ENCODE peak calls at places on chromosomes 3 and 15, in seven cellular contexts. C is K562, W is SK-N-SH, Q is GM12892, P is GM12878, T is H1, K is HepG2. F is an unnamed sample.

GRCh38 chr3:175269394-175269793 is 410.3 kb downstream of the NAALADL2 start:
- DNase-seq in C (no peak), W (no peak), Q (no peak), P (no peak), T (no peak), K (no peak), F (no peak)

GRCh38 chr3:141486735-141487418 is at the start of gene RASA2:
- DNase-seq in C (peak), W (peak), Q (peak), P (no peak), T (peak), K (peak), F (peak)

GRCh38 chr3:172658344-172659245 is 52.3 kb downstream of the NCEH1 start:
- DNase-seq in C (no peak), W (no peak), Q (no peak), P (no peak), T (no peak), K (peak), F (no peak)

GRCh38 chr3:129940086-129940485 is 34.4 kb upstream of the TRH start:
- DNase-seq in C (no peak), W (no peak), Q (no peak), P (no peak), T (no peak), K (no peak), F (no peak)

GRCh38 chr3:50671331-50671730 is 3.4 kb upstream of the DOCK3 start:
- DNase-seq in C (no peak), W (no peak), Q (no peak), P (no peak), T (no peak), K (no peak), F (no peak)

GRCh38 chr15:70362911-70363310 is 265.2 kb upstream of the TLE3 start:
- DNase-seq in C (peak), W (peak), Q (no peak), P (no peak), T (peak), K (peak), F (no peak)

GRCh38 chr15:70281811-70282307 is 184.1 kb upstream of the TLE3 start:
- DNase-seq in C (no peak), W (no peak), Q (no peak), P (no peak), T (no peak), K (no peak), F (no peak)

GRCh38 chr15:52620496-52620895 is 51.7 kb upstream of the ARPP19 start:
- DNase-seq in C (no peak), W (no peak), Q (no peak), P (no peak), T (no peak), K (no peak), F (no peak)

GRCh38 chr3:42220436-42220835 is 45.5 kb downstream of the CCK start:
- DNase-seq in C (no peak), W (no peak), Q (no peak), P (no peak), T (no peak), K (no peak), F (no peak)

GRCh38 chr3:146554168-146554760 is 9.9 kb upstream of the PLSCR1 start:
- DNase-seq in C (peak), W (no peak), Q (no peak), P (no peak), T (no peak), K (no peak), F (no peak)

GRCh38 chr3:123757281-123757940 is 126.7 kb downstream of the MYLK start:
- DNase-seq in C (no peak), W (no peak), Q (no peak), P (peak), T (no peak), K (no peak), F (no peak)

GRCh38 chr3:61725851-61726333 is 164.5 kb downstream of the PTPRG start:
- DNase-seq in C (no peak), W (no peak), Q (no peak), P (no peak), T (no peak), K (peak), F (no peak)

GRCh38 chr15:41878355-41878699 is 15.5 kb downstream of the SPTBN5 start:
- DNase-seq in C (no peak), W (no peak), Q (no peak), P (no peak), T (no peak), K (no peak), F (no peak)

GRCh38 chr3:120113128-120114116 is 19.2 kb upstream of the GSK3B start:
- DNase-seq in C (no peak), W (no peak), Q (no peak), P (no peak), T (no peak), K (no peak), F (no peak)

GRCh38 chr3:52270252-52270754 is 8.1 kb downstream of the WDR82 start:
- DNase-seq in C (no peak), W (no peak), Q (no peak), P (no peak), T (no peak), K (no peak), F (no peak)

GRCh38 chr15:34240537-34240936 is 15.7 kb downstream of the EMC4 start:
- DNase-seq in C (no peak), W (no peak), Q (no peak), P (no peak), T (no peak), K (no peak), F (no peak)

GRCh38 chr15:29364429-29365078 is 94.9 kb upstream of the NSMCE3 start:
- DNase-seq in C (peak), W (no peak), Q (no peak), P (no peak), T (no peak), K (peak), F (no peak)

GRCh38 chr3:57745101-57745500 is 11.0 kb upstream of the SLMAP start:
- DNase-seq in C (no peak), W (no peak), Q (no peak), P (no peak), T (no peak), K (no peak), F (no peak)

GRCh38 chr15:73899197-73900128 is 26.1 kb downstream of the TBC1D21 start:
- DNase-seq in C (no peak), W (peak), Q (no peak), P (no peak), T (no peak), K (no peak), F (no peak)

GRCh38 chr15:60780147-60780546 is 301.2 kb upstream of the ICE2 start:
- DNase-seq in C (no peak), W (no peak), Q (no peak), P (no peak), T (no peak), K (no peak), F (no peak)

GRCh38 chr15:84826369-84826823 is 9.2 kb downstream of the ALPK3 start:
- DNase-seq in C (peak), W (no peak), Q (no peak), P (no peak), T (no peak), K (peak), F (peak)

GRCh38 chr15:50940506-50940905 is 32.0 kb downstream of the AP4E1 start:
- DNase-seq in C (no peak), W (no peak), Q (no peak), P (no peak), T (no peak), K (peak), F (no peak)

GRCh38 chr3:175155172-175155571 is 296.0 kb downstream of the NAALADL2 start:
- DNase-seq in C (no peak), W (no peak), Q (no peak), P (no peak), T (no peak), K (no peak), F (no peak)

GRCh38 chr15:54820811-54821210 is 375.9 kb downstream of the RSL24D1 start:
- DNase-seq in C (no peak), W (no peak), Q (no peak), P (no peak), T (no peak), K (no peak), F (no peak)

GRCh38 chr3:146189519-146190173 is 28.7 kb upstream of the PLOD2 start:
- DNase-seq in C (peak), W (peak), Q (peak), P (no peak), T (no peak), K (peak), F (peak)

GRCh38 chr3:17077614-17078013 is 192.9 kb downstream of the PLCL2 start:
- DNase-seq in C (no peak), W (no peak), Q (no peak), P (no peak), T (no peak), K (no peak), F (no peak)

GRCh38 chr3:170809975-170810357 is 60.0 kb downstream of the RPL22L1 start:
- DNase-seq in C (no peak), W (peak), Q (no peak), P (no peak), T (no peak), K (no peak), F (no peak)

GRCh38 chr15:91942676-91943417 is 89.3 kb downstream of the SLCO3A1 start:
- DNase-seq in C (no peak), W (no peak), Q (no peak), P (no peak), T (no peak), K (peak), F (no peak)

GRCh38 chr15:66186049-66186825 is 67.3 kb downstream of the MEGF11 start:
- DNase-seq in C (no peak), W (no peak), Q (no peak), P (no peak), T (no peak), K (no peak), F (no peak)
- TF ChIP-seq TAF1 in C (no peak), W (no peak), Q (no peak), P (no peak), T (no peak), K (no peak), F (no peak)

GRCh38 chr3:10702961-10703740 is 112.9 kb upstream of the SLC6A11 start:
- DNase-seq in C (peak), W (peak), Q (no peak), P (no peak), T (peak), K (no peak), F (no peak)
- TF ChIP-seq TAF1 in C (no peak), W (no peak), Q (no peak), P (no peak), T (no peak), K (no peak), F (no peak)

GRCh38 chr3:197340521-197340871 is 42.1 kb upstream of the DLG1 start:
- DNase-seq in C (no peak), W (no peak), Q (no peak), P (no peak), T (no peak), K (no peak), F (no peak)

GRCh38 chr3:197344582-197345318 is 46.3 kb upstream of the DLG1 start:
- DNase-seq in C (no peak), W (no peak), Q (no peak), P (no peak), T (no peak), K (no peak), F (no peak)

GRCh38 chr3:197343656-197344408 is 45.4 kb upstream of the DLG1 start:
- DNase-seq in C (peak), W (no peak), Q (no peak), P (no peak), T (no peak), K (no peak), F (no peak)

GRCh38 chr3:197345381-197345780 is 47.0 kb upstream of the DLG1 start:
- DNase-seq in C (peak), W (peak), Q (no peak), P (no peak), T (no peak), K (no peak), F (no peak)

GRCh38 chr3:197343111-197343510 is 44.7 kb upstream of the DLG1 start:
- DNase-seq in C (no peak), W (no peak), Q (no peak), P (no peak), T (no peak), K (no peak), F (no peak)
- TF ChIP-seq TAF1 in C (no peak), W (no peak), Q (no peak), P (no peak), T (no peak), K (no peak), F (no peak)

GRCh38 chr3:105233056-105233455 is 133.7 kb upstream of the ALCAM start:
- DNase-seq in C (no peak), W (no peak), Q (no peak), P (no peak), T (no peak), K (no peak), F (no peak)
- TF ChIP-seq TAF1 in C (no peak), W (no peak), Q (no peak), P (no peak), T (no peak), K (no peak), F (no peak)

GRCh38 chr3:187662848-187663407 is 7.3 kb downstream of the SST start:
- DNase-seq in C (no peak), W (no peak), Q (no peak), P (no peak), T (no peak), K (no peak), F (no peak)

GRCh38 chr3:187665010-187665409 is 5.2 kb downstream of the SST start:
- DNase-seq in C (no peak), W (no peak), Q (no peak), P (no peak), T (no peak), K (no peak), F (no peak)

GRCh38 chr3:187669675-187670504 is at the start of gene SST:
- DNase-seq in C (peak), W (no peak), Q (no peak), P (no peak), T (no peak), K (peak), F (no peak)

GRCh38 chr3:187665764-187666402 is 4.3 kb downstream of the SST start:
- DNase-seq in C (no peak), W (no peak), Q (no peak), P (no peak), T (no peak), K (no peak), F (no peak)

DNA sequence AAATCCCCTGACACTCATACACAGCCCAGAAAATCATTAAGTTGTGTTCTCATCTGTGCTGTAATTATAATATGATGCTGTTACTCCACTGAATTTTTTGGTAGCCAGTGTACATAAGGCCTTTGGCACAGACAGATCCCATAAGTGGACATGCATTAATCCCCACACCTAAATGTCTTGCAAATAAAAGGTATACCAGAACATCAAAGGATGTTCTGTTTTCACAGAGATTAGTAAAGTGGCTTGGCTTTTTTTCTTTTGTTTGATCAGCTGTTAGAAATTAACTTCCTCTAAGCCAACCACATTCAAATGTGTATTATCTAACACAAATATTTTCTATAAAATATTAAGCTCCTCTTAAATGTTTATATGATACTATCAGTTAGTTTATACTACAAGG is 2.7 kb downstream of the SST start:
- DNase-seq in C (no peak), W (no peak), Q (no peak), P (no peak), T (no peak), K (peak), F (no peak)
- TF ChIP-seq TAF1 in C (no peak), W (no peak), Q (no peak), P (no peak), T (no peak), K (no peak), F (no peak)

DNA sequence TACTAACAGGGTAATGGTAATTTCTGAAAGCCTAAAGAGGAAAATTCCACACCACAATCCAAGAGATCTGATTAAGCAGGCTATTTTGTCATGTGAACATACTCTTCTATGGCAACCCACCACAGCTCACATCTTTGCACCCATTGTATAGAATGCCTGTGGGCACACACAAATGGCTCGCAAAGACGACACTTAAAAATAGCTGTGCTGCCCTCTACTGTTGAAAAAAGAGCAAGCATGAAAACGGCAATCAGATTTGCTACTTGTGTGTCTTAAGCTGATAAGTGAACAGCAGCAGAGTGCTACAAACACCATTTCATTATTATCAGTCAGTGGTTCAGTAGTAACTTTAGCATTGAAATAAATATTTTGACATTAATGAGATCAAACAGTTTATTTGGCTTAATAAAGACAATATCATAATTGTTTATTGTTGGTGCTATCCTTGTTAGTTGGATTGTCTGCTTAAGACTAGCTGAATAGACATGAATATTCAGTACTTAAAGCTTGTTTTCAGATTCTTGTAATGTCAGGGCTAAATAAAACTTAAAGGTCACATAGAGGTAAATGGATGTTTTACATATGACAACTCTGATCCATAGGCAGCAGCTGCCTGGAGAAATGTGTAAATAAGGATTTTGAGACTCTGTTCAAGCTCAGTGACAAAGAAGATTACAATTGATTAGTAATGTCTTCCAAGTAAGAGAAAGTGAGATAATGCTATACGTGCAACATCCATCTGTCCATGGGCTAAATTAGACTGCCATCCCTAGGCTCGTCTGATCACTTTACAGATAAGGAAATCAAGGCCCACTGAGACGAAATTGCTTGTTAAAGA is 199.1 kb downstream of the LRRN1 start:
- DNase-seq in C (peak), W (peak), Q (peak), P (peak), T (peak), K (peak), F (no peak)
- TF ChIP-seq TAF1 in C (no peak), W (no peak), Q (no peak), P (no peak), T (no peak), K (no peak), F (no peak)

DNA sequence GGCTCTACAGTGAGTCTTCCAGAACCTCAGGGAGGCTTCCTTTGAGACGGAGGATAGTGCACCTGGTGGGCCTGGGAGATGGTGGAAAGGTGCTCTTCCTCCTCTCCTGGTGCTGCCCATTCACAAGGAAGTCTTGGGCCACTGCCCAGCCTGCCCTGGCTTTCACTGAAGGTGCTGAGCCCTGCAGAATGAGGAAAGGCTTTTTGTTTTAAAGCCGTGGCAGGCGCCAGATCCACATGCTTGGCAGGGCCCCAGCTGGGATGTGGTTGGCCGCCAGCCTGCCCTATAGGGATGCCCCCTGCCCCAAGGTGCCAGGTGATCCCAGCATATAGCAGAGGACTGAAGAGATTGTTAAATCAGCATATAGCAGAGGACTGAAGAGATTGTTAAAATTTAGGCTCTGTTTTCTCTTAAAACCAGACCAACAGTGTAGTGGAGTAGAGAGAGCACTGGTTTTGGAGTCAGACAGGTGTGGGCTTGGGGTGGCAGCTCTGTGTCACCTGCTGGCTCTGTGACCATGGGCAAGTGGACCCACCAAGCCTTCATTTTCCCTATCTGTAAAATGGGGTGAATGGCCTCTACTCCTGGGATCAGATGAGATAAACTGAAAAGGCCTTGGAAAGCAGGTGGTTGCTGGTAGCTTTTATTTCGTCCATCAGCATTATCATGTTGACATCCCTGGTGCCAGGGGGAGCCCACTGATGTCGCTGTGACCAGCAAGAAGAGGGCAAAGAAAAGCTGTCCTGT is 53.3 kb downstream of the SLC6A6 start:
- DNase-seq in C (no peak), W (no peak), Q (no peak), P (no peak), T (no peak), K (no peak), F (no peak)
- TF ChIP-seq TAF1 in C (no peak), W (no peak), Q (no peak), P (no peak), T (no peak), K (no peak), F (no peak)

DNA sequence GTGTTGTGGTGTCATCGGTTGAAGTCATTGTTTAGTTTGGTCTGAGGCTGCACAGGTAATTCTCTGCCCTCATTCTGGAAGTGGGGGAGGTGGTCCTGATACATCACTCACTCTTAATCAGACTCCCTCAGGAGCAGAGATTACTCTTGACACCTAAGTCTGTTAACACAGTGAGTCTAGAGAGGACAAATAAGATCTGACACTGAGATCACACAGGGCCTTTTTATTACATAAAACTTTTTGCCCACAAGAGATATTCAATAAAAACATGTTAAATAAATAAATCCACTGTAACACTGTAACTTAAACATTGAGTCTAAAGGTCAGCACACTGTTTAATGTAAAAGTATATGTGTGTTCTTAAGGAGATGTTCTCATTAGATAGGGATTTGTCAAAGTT is 57.1 kb upstream of the MBNL1 start:
- DNase-seq in C (no peak), W (no peak), Q (no peak), P (no peak), T (no peak), K (no peak), F (no peak)
- TF ChIP-seq TAF1 in C (no peak), W (no peak), Q (no peak), P (no peak), T (no peak), K (no peak), F (no peak)

GRCh38 chr15:25773248-25773647 is 89.9 kb downstream of the ATP10A start:
- DNase-seq in C (no peak), W (no peak), Q (no peak), P (no peak), T (no peak), K (peak), F (no peak)
- TF ChIP-seq TAF1 in C (no peak), W (no peak), Q (no peak), P (no peak), T (no peak), K (no peak), F (no peak)